ENCODE peak calls at places on chromosomes 6 and 20, in eight cellular contexts. Y, V, A, Q, F, O, K and L are unnamed samples.

GRCh38 chr20:46933150-46933549 is 38.5 kb downstream of the EYA2 start:
- DNase-seq in Y (no peak), V (no peak), A (no peak), Q (no peak), F (no peak), O (no peak), K (no peak), L (no peak)

GRCh38 chr6:74087898-74088297 is 391.9 kb downstream of the CD109 start:
- DNase-seq in Y (no peak), V (no peak), A (no peak), Q (no peak), F (no peak), O (no peak), K (no peak), L (no peak)

GRCh38 chr20:46021361-46022359 is 7.4 kb upstream of the SLC12A5 start:
- DNase-seq in Y (peak; percentile 83), V (peak; percentile 77), A (peak; percentile 48), Q (peak; percentile 81), F (peak; percentile 18), O (peak; percentile 82), K (peak; percentile 61), L (peak; percentile 39)

GRCh38 chr6:135311446-135312200 is 130.5 kb downstream of the MYB start:
- DNase-seq in Y (no peak), V (peak; percentile 60), A (no peak), Q (no peak), F (no peak), O (no peak), K (no peak), L (no peak)

GRCh38 chr20:10524034-10524476 is 89.0 kb downstream of the SLX4IP start:
- DNase-seq in Y (no peak), V (no peak), A (no peak), Q (peak; percentile 91), F (no peak), O (no peak), K (no peak), L (no peak)

GRCh38 chr6:100376103-100376502 is 88.6 kb downstream of the SIM1 start:
- DNase-seq in Y (no peak), V (peak; percentile 36), A (no peak), Q (no peak), F (no peak), O (no peak), K (no peak), L (no peak)

GRCh38 chr20:41095110-41095969 is 42.0 kb upstream of the PLCG1 start:
- DNase-seq in Y (peak; percentile 82), V (peak; percentile 6), A (peak; percentile 22), Q (peak; percentile 85), F (peak; percentile 22), O (peak; percentile 64), K (peak; percentile 74), L (peak; percentile 48)

GRCh38 chr20:33721391-33722140 is 1.5 kb upstream of the PXMP4 start:
- DNase-seq in Y (no peak), V (no peak), A (no peak), Q (no peak), F (no peak), O (no peak), K (no peak), L (no peak)

GRCh38 chr20:50711113-50711825 is 19.9 kb upstream of the RIPOR3 start:
- DNase-seq in Y (peak; percentile 32), V (no peak), A (no peak), Q (peak; percentile 1), F (no peak), O (no peak), K (no peak), L (no peak)

GRCh38 chr20:17897566-17898307 is 70.9 kb downstream of the SNX5 start:
- DNase-seq in Y (no peak), V (no peak), A (no peak), Q (peak; percentile 9), F (no peak), O (no peak), K (no peak), L (no peak)

GRCh38 chr20:57185188-57185743 is 81.2 kb downstream of the BMP7 start:
- DNase-seq in Y (no peak), V (no peak), A (no peak), Q (no peak), F (no peak), O (no peak), K (no peak), L (no peak)

GRCh38 chr6:44400572-44400971 is 13.1 kb downstream of the CDC5L start:
- DNase-seq in Y (no peak), V (no peak), A (no peak), Q (no peak), F (no peak), O (no peak), K (no peak), L (no peak)

GRCh38 chr6:30682181-30683117 is 4.0 kb downstream of the PPP1R18 start:
- DNase-seq in Y (peak; percentile 92), V (no peak), A (peak; percentile 76), Q (peak; percentile 96), F (peak; percentile 81), O (peak; percentile 55), K (peak; percentile 95), L (no peak)

GRCh38 chr6:147205690-147206600 is 1.7 kb downstream of the STXBP5 start:
- DNase-seq in Y (no peak), V (no peak), A (no peak), Q (no peak), F (no peak), O (peak; percentile 17), K (no peak), L (no peak)

GRCh38 chr6:91387290-91388062 is 800.6 kb upstream of the MAP3K7 start:
- DNase-seq in Y (no peak), V (no peak), A (no peak), Q (no peak), F (no peak), O (no peak), K (no peak), L (no peak)

GRCh38 chr6:81073323-81073722 is 679.2 kb downstream of the TENT5A start:
- DNase-seq in Y (no peak), V (no peak), A (no peak), Q (no peak), F (no peak), O (no peak), K (no peak), L (no peak)

GRCh38 chr20:49697071-49697470 is 16.6 kb downstream of the B4GALT5 start:
- DNase-seq in Y (no peak), V (peak; percentile 32), A (no peak), Q (no peak), F (no peak), O (no peak), K (no peak), L (no peak)

GRCh38 chr6:40334496-40334895 is 252.7 kb downstream of the LRFN2 start:
- DNase-seq in Y (no peak), V (no peak), A (no peak), Q (no peak), F (no peak), O (no peak), K (no peak), L (no peak)

GRCh38 chr6:170075659-170076223 is 215.1 kb downstream of the DLL1 start:
- DNase-seq in Y (peak; percentile 62), V (no peak), A (peak; percentile 8), Q (peak; percentile 57), F (no peak), O (no peak), K (no peak), L (peak; percentile 12)

GRCh38 chr20:11844691-11845090 is 73.0 kb upstream of the BTBD3 start:
- DNase-seq in Y (no peak), V (no peak), A (no peak), Q (no peak), F (no peak), O (no peak), K (no peak), L (no peak)

GRCh38 chr20:40961686-40962640 is 66.7 kb upstream of the TOP1 start:
- DNase-seq in Y (no peak), V (no peak), A (no peak), Q (no peak), F (no peak), O (no peak), K (no peak), L (peak; percentile 10)

GRCh38 chr20:47456952-47457724 is 44.5 kb upstream of the NCOA3 start:
- DNase-seq in Y (no peak), V (no peak), A (no peak), Q (peak; percentile 46), F (no peak), O (peak; percentile 94), K (no peak), L (no peak)

GRCh38 chr6:170110201-170111140 is 180.4 kb downstream of the DLL1 start:
- DNase-seq in Y (peak; percentile 65), V (no peak), A (no peak), Q (peak; percentile 73), F (no peak), O (no peak), K (no peak), L (no peak)

GRCh38 chr6:33343953-33344611 is 26.5 kb upstream of the ZBTB22 start:
- DNase-seq in Y (no peak), V (no peak), A (peak; percentile 27), Q (no peak), F (peak; percentile 25), O (no peak), K (peak; percentile 81), L (no peak)

GRCh38 chr20:4633780-4634179 is 87.9 kb upstream of the PRND start:
- DNase-seq in Y (no peak), V (no peak), A (no peak), Q (no peak), F (no peak), O (peak; percentile 12), K (no peak), L (no peak)

GRCh38 chr6:26104457-26105108 is 17.4 kb downstream of the HFE start:
- DNase-seq in Y (no peak), V (no peak), A (no peak), Q (no peak), F (no peak), O (peak; percentile 75), K (peak; percentile 53), L (no peak)

GRCh38 chr6:96450082-96450759 is 71.4 kb upstream of the UFL1 start:
- DNase-seq in Y (no peak), V (no peak), A (no peak), Q (no peak), F (no peak), O (no peak), K (no peak), L (no peak)

GRCh38 chr6:149182262-149182661 is 135.2 kb upstream of the TAB2 start:
- DNase-seq in Y (no peak), V (no peak), A (no peak), Q (no peak), F (no peak), O (no peak), K (no peak), L (no peak)

GRCh38 chr20:50330504-50331313 is 140.1 kb downstream of the CEBPB start:
- DNase-seq in Y (peak; percentile 57), V (no peak), A (no peak), Q (no peak), F (no peak), O (no peak), K (no peak), L (no peak)

GRCh38 chr6:3109755-3110154 is 8.8 kb upstream of the BPHL start:
- DNase-seq in Y (no peak), V (no peak), A (no peak), Q (no peak), F (no peak), O (no peak), K (no peak), L (no peak)

GRCh38 chr6:85113934-85114582 is 335.8 kb upstream of the NT5E start:
- DNase-seq in Y (no peak), V (peak; percentile 89), A (no peak), Q (no peak), F (no peak), O (no peak), K (no peak), L (no peak)

GRCh38 chr6:19714415-19715165 is 122.6 kb upstream of the ID4 start:
- DNase-seq in Y (no peak), V (no peak), A (no peak), Q (no peak), F (no peak), O (no peak), K (no peak), L (no peak)